ENCODE peak calls at places on chromosomes 7 and 10, in seven cellular contexts. B, Q, Y, T, X, H and R are unnamed samples.
A peak's percentile ranks its signal among the peaks of the same experiment; 100 is the strongest.

GRCh38 chr10:27388761-27389399 is 115.2 kb upstream of the RAB18 start:
- DNase-seq in B (no peak), T (no peak), X (no peak), H (no peak), Q (no peak), Y (peak; percentile 50), R (no peak)

GRCh38 chr7:94133460-94133859 is 129.3 kb upstream of the BET1 start:
- DNase-seq in T (no peak), Y (no peak), Q (no peak), X (no peak), B (no peak), H (no peak), R (peak; percentile 84)

GRCh38 chr10:77090381-77091356 is 546.9 kb downstream of the KCNMA1 start:
- DNase-seq in Y (peak; percentile 31), T (no peak), X (no peak), B (no peak), H (no peak), Q (no peak), R (no peak)

GRCh38 chr10:129334326-129334725 is 132.7 kb upstream of the MGMT start:
- DNase-seq in H (no peak), Y (no peak), B (no peak), Q (no peak), X (no peak), T (no peak), R (no peak)

GRCh38 chr10:7436490-7437100 is 25.8 kb upstream of the SFMBT2 start:
- DNase-seq in Q (no peak), Y (no peak), X (no peak), H (no peak), T (no peak), B (no peak), R (no peak)

GRCh38 chr10:33143160-33143728 is 185.2 kb upstream of the ITGB1 start:
- DNase-seq in Y (peak; percentile 75), H (no peak), T (no peak), B (no peak), Q (peak; percentile 67), X (peak; percentile 38), R (peak; percentile 90)

GRCh38 chr7:129144095-129144833 is at the start of gene TSPAN33:
- DNase-seq in Q (peak; percentile 75), X (peak; percentile 67), H (peak; percentile 88), Y (peak; percentile 53), T (peak; percentile 58), B (peak; percentile 50), R (peak; percentile 77)

GRCh38 chr10:60910543-60910942 is 33.4 kb downstream of the RHOBTB1 start:
- DNase-seq in H (peak; percentile 64), Q (no peak), Y (peak; percentile 89), X (no peak), B (no peak), T (no peak), R (no peak)

GRCh38 chr7:44534501-44534900 is 6.6 kb downstream of the NPC1L1 start:
- DNase-seq in T (peak; percentile 12), H (no peak), Y (no peak), Q (peak; percentile 73), X (peak; percentile 49), B (peak; percentile 11), R (peak; percentile 38)

GRCh38 chr7:94393251-94393758 is 1.4 kb upstream of the COL1A2 start:
- DNase-seq in T (no peak), X (no peak), Y (peak; percentile 69), H (no peak), B (no peak), Q (peak; percentile 6), R (no peak)

GRCh38 chr7:133641436-133641835 is 388.6 kb downstream of the EXOC4 start:
- DNase-seq in Q (no peak), H (no peak), B (no peak), X (no peak), Y (no peak), T (no peak), R (no peak)

GRCh38 chr7:156725074-156725473 is 84.5 kb downstream of the RNF32 start:
- DNase-seq in B (no peak), Y (no peak), X (no peak), T (no peak), Q (no peak), H (no peak), R (peak; percentile 20)

GRCh38 chr10:63707254-63707910 is 186.2 kb downstream of the REEP3 start:
- DNase-seq in Q (peak; percentile 93), B (no peak), T (no peak), X (no peak), Y (peak; percentile 99), H (no peak), R (peak; percentile 99)

GRCh38 chr7:108263364-108263951 is 133.3 kb upstream of the LAMB4 start:
- DNase-seq in H (no peak), Q (no peak), T (no peak), X (no peak), B (no peak), Y (no peak), R (peak; percentile 43)

GRCh38 chr10:53023411-53023810 is 250.8 kb upstream of the MBL2 start:
- DNase-seq in H (no peak), Q (no peak), B (no peak), Y (no peak), X (no peak), T (no peak), R (no peak)

GRCh38 chr10:22531441-22531840 is 182.9 kb downstream of the PIP4K2A start:
- DNase-seq in Q (no peak), B (no peak), H (no peak), Y (no peak), T (no peak), X (no peak), R (no peak)

GRCh38 chr10:22593644-22594043 is 120.7 kb downstream of the PIP4K2A start:
- DNase-seq in B (no peak), Q (no peak), T (no peak), Y (no peak), X (no peak), H (no peak), R (no peak)

GRCh38 chr10:86958109-86958830 is at the start of gene SNCG:
- DNase-seq in B (no peak), X (no peak), H (peak; percentile 85), Y (no peak), T (no peak), Q (peak; percentile 39), R (no peak)

GRCh38 chr7:36594445-36594844 is 129.8 kb downstream of the AOAH start:
- DNase-seq in Y (no peak), B (no peak), X (no peak), Q (no peak), H (no peak), T (no peak), R (no peak)

GRCh38 chr7:78232806-78233205 is 434.2 kb downstream of the PHTF2 start:
- DNase-seq in Y (no peak), B (no peak), H (no peak), Q (no peak), X (no peak), T (no peak), R (peak; percentile 45)

GRCh38 chr7:3607847-3608246 is 306.8 kb downstream of the SDK1 start:
- DNase-seq in Q (no peak), X (no peak), T (no peak), B (no peak), H (no peak), Y (no peak), R (no peak)

GRCh38 chr10:29960261-29960660 is 99.1 kb downstream of the JCAD start:
- DNase-seq in B (no peak), H (no peak), Q (no peak), Y (no peak), X (no peak), T (no peak), R (no peak)

GRCh38 chr7:117001283-117001682 is 48.0 kb downstream of the ST7 start:
- DNase-seq in Y (no peak), Q (no peak), B (no peak), X (no peak), H (no peak), T (no peak), R (no peak)

GRCh38 chr7:129225206-129225930 is 538 bp downstream of the AHCYL2 start:
- DNase-seq in T (peak; percentile 43), H (peak; percentile 71), B (peak; percentile 28), Q (peak; percentile 69), Y (peak; percentile 25), X (peak; percentile 48), R (peak; percentile 44)

GRCh38 chr7:152103066-152103465 is 77.6 kb downstream of the GALNT11 start:
- DNase-seq in Q (no peak), X (no peak), H (no peak), Y (no peak), T (no peak), B (no peak), R (peak; percentile 10)

GRCh38 chr7:107939472-107940145 is 48.6 kb downstream of the DLD start:
- DNase-seq in H (peak; percentile 86), T (no peak), X (no peak), Y (peak; percentile 96), B (no peak), Q (peak; percentile 49), R (peak; percentile 92)

GRCh38 chr7:95687759-95688343 is 84.5 kb upstream of the DYNC1I1 start:
- DNase-seq in B (no peak), X (no peak), Q (peak; percentile 49), T (no peak), Y (peak; percentile 40), H (peak; percentile 58), R (peak; percentile 48)

GRCh38 chr10:29636178-29636577 is 1.4 kb upstream of the SVIL start:
- DNase-seq in B (no peak), T (no peak), X (no peak), H (no peak), Y (peak; percentile 74), Q (peak; percentile 81), R (peak; percentile 80)

GRCh38 chr10:111076191-111076681 is 593 bp upstream of the ADRA2A start:
- DNase-seq in X (peak; percentile 55), Y (peak; percentile 37), B (peak; percentile 27), Q (peak; percentile 67), H (peak; percentile 76), T (peak; percentile 10), R (peak; percentile 35)

GRCh38 chr7:120856621-120857352 is 1.2 kb downstream of the TSPAN12 start:
- DNase-seq in Y (no peak), T (no peak), X (no peak), Q (peak; percentile 46), B (no peak), H (peak; percentile 60), R (peak; percentile 49)

GRCh38 chr7:5636446-5636835 is 145.0 kb downstream of the RNF216 start:
- DNase-seq in Y (peak; percentile 16), X (no peak), T (no peak), B (no peak), H (no peak), Q (peak; percentile 73), R (peak; percentile 55)

GRCh38 chr10:3432089-3432488 is 259.5 kb upstream of the PITRM1 start:
- DNase-seq in Q (no peak), X (no peak), T (no peak), Y (no peak), H (no peak), B (no peak), R (no peak)

GRCh38 chr7:102042016-102042656 is 224.7 kb downstream of the CUX1 start:
- DNase-seq in H (no peak), Y (peak; percentile 74), B (no peak), Q (no peak), X (no peak), T (no peak), R (peak; percentile 57)